ENCODE peak calls at places on chromosomes 12 and 14, in seven cellular contexts. Y is stomach; E is heart left ventricle; G is lower lobe of right lung; M is mucosa of descending colon; A is Peyer's patch; S is CD8-positive, alpha-beta memory T cell. V is an unnamed sample.
A peak's percentile ranks its signal among the peaks of the same experiment; 100 is the strongest.

GRCh38 chr12:108563804-108564151 is 1.4 kb downstream of the ISCU start:
- DNase-seq in G (no peak), M (no peak), A (no peak), E (no peak), S (no peak), Y (no peak), V (no peak)

GRCh38 chr12:104443008-104443407 is 13.7 kb upstream of the CHST11 start:
- DNase-seq in G (no peak), M (no peak), A (no peak), S (no peak), E (no peak), Y (no peak), V (no peak)

GRCh38 chr12:116547955-116548471 is 11.2 kb upstream of the MAP1LC3B2 start:
- DNase-seq in G (no peak), S (no peak), A (no peak), E (no peak), M (no peak), Y (no peak), V (peak; percentile 48)

GRCh38 chr14:76775159-76775694 is 14.0 kb downstream of the VASH1 start:
- DNase-seq in M (no peak), S (no peak), G (no peak), A (no peak), Y (no peak), E (no peak), V (no peak)

GRCh38 chr12:112175361-112176155 is 50.2 kb downstream of the TRAFD1 start:
- DNase-seq in E (no peak), A (no peak), Y (no peak), S (no peak), G (no peak), M (no peak), V (no peak)

GRCh38 chr12:1473418-1473817 is 121.0 kb downstream of the FBXL14 start:
- DNase-seq in Y (no peak), S (peak; percentile 12), A (no peak), E (peak; percentile 51), G (no peak), M (no peak), V (peak; percentile 21)

GRCh38 chr12:129727100-129727499 is 176.7 kb downstream of the TMEM132D start:
- DNase-seq in M (no peak), E (no peak), Y (no peak), S (no peak), A (no peak), G (no peak), V (no peak)

GRCh38 chr12:131428086-131428685 is 282.7 kb upstream of the SFSWAP start:
- DNase-seq in Y (peak; percentile 4), S (no peak), M (no peak), A (no peak), G (no peak), E (no peak), V (no peak)

GRCh38 chr14:100830681-100831080 is 4.8 kb downstream of the MEG3 start:
- DNase-seq in A (no peak), S (no peak), E (no peak), Y (no peak), G (no peak), M (no peak), V (no peak)

GRCh38 chr14:21026251-21026987 is 1.6 kb upstream of the NDRG2 start:
- DNase-seq in E (peak; percentile 39), A (no peak), M (no peak), Y (no peak), S (no peak), G (no peak), V (no peak)

GRCh38 chr12:110668480-110669192 is 20.3 kb downstream of the HVCN1 start:
- DNase-seq in S (no peak), A (no peak), M (no peak), E (no peak), Y (no peak), G (no peak), V (peak; percentile 46)

GRCh38 chr12:110670161-110670701 is 18.7 kb downstream of the HVCN1 start:
- DNase-seq in S (no peak), A (no peak), M (no peak), E (no peak), G (no peak), Y (no peak), V (peak; percentile 84)

GRCh38 chr12:110667671-110668070 is 21.2 kb downstream of the HVCN1 start:
- DNase-seq in Y (no peak), E (no peak), S (no peak), M (no peak), G (no peak), A (no peak), V (no peak)

GRCh38 chr12:110666892-110667291 is 22.0 kb downstream of the HVCN1 start:
- DNase-seq in G (no peak), S (no peak), E (no peak), A (no peak), Y (no peak), M (no peak), V (no peak)

GRCh38 chr12:110669193-110669502 is 19.8 kb downstream of the HVCN1 start:
- DNase-seq in E (no peak), S (no peak), G (no peak), M (no peak), Y (no peak), A (no peak), V (peak; percentile 74)
- H3K36me3 ChIP-seq in E (no peaks in the 10 kb centered on the region), S (no peaks in the 10 kb centered on the region), G (no peaks in the 10 kb centered on the region), M (no peaks in the 10 kb centered on the region), Y (peaks cover 38% of the 10 kb centered on the region), A (no peaks in the 10 kb centered on the region), V (peaks cover 9% of the 10 kb centered on the region)

GRCh38 chr14:39099748-39100147 is 3.3 kb downstream of the SEC23A start:
- DNase-seq in E (no peak), M (no peak), G (no peak), A (no peak), S (no peak), Y (no peak), V (no peak)

GRCh38 chr14:39091716-39092115 is 11.3 kb downstream of the SEC23A start:
- DNase-seq in Y (no peak), S (no peak), E (no peak), A (no peak), G (no peak), M (no peak), V (no peak)

GRCh38 chr14:39094515-39094914 is 8.5 kb downstream of the SEC23A start:
- DNase-seq in Y (no peak), A (no peak), E (no peak), S (no peak), G (no peak), M (no peak), V (no peak)

GRCh38 chr14:39102265-39102968 is 618 bp downstream of the SEC23A start:
- DNase-seq in M (peak; percentile 75), G (no peak), S (no peak), Y (peak; percentile 38), E (no peak), A (no peak), V (no peak)

DNA sequence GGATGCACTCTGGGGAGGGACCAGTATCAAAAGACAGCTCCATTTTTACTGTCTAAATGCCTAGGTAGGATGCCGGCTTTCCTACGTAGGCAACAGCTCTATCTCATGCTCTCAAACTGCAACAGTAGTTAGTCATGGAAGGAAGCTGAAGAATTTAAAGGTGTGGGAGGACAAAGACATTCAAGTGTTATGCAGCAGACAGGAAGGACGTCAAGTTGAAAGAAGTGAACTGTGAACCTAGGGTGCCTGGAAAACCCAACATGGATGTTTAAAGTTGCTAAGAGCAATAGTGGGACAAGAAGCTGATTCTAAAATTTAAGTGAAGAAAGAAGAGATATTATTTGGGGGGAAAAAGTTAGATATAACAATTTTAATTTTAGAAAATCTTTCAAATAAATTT is 5.9 kb downstream of the SEC23A start:
- DNase-seq in S (no peak), E (no peak), Y (no peak), G (no peak), A (no peak), M (no peak), V (no peak)
- H3K36me3 ChIP-seq in S (no peaks in the 10 kb centered on the region), E (peaks cover 38% of the 10 kb centered on the region), Y (peaks cover 39% of the 10 kb centered on the region), G (peaks cover 38% of the 10 kb centered on the region), A (no peaks in the 10 kb centered on the region), M (no peaks in the 10 kb centered on the region), V (no peaks in the 10 kb centered on the region)

GRCh38 chr14:34211732-34212131 is 250.3 kb downstream of the SPTSSA start:
- DNase-seq in A (no peak), S (no peak), M (no peak), Y (no peak), G (no peak), E (no peak), V (no peak)
- H3K36me3 ChIP-seq in A (no peaks in the 10 kb centered on the region), S (no peaks in the 10 kb centered on the region), M (no peaks in the 10 kb centered on the region), Y (no peaks in the 10 kb centered on the region), G (no peaks in the 10 kb centered on the region), E (no peaks in the 10 kb centered on the region), V (no peaks in the 10 kb centered on the region)

GRCh38 chr12:89636054-89636775 is 72.4 kb downstream of the ATP2B1 start:
- DNase-seq in S (no peak), M (no peak), E (no peak), G (no peak), A (no peak), Y (no peak), V (no peak)

GRCh38 chr12:89632778-89633177 is 75.9 kb downstream of the ATP2B1 start:
- DNase-seq in A (no peak), Y (no peak), M (no peak), G (no peak), S (no peak), E (no peak), V (no peak)

GRCh38 chr12:89636776-89637160 is 71.9 kb downstream of the ATP2B1 start:
- DNase-seq in Y (no peak), G (no peak), M (no peak), A (no peak), E (no peak), S (no peak), V (no peak)

GRCh38 chr12:89634508-89634907 is 74.1 kb downstream of the ATP2B1 start:
- DNase-seq in A (no peak), E (no peak), G (no peak), M (no peak), Y (no peak), S (no peak), V (no peak)
- H3K36me3 ChIP-seq in A (no peaks in the 10 kb centered on the region), E (peaks cover 34% of the 10 kb centered on the region), G (peaks cover 27% of the 10 kb centered on the region), M (no peaks in the 10 kb centered on the region), Y (peaks cover 15% of the 10 kb centered on the region), S (peaks cover 10% of the 10 kb centered on the region), V (no peaks in the 10 kb centered on the region)

GRCh38 chr14:105460616-105461015 is 14.0 kb upstream of the CRIP2 start:
- DNase-seq in A (no peak), G (no peak), Y (no peak), E (no peak), M (no peak), S (no peak), V (no peak)
- H3K36me3 ChIP-seq in A (no peaks in the 10 kb centered on the region), G (peaks cover 82% of the 10 kb centered on the region), Y (peaks cover 89% of the 10 kb centered on the region), E (peaks cover 70% of the 10 kb centered on the region), M (no peaks in the 10 kb centered on the region), S (no peaks in the 10 kb centered on the region), V (peaks cover 27% of the 10 kb centered on the region)

GRCh38 chr12:132659146-132659545 is 28.0 kb downstream of the POLE start:
- DNase-seq in G (no peak), S (no peak), A (peak; percentile 31), E (no peak), Y (no peak), M (no peak), V (no peak)
- H3K36me3 ChIP-seq in G (peaks cover 98% of the 10 kb centered on the region), S (peaks cover 27% of the 10 kb centered on the region), A (no peaks in the 10 kb centered on the region), E (peaks cover 100% of the 10 kb centered on the region), Y (peaks cover 100% of the 10 kb centered on the region), M (peaks cover 5% of the 10 kb centered on the region), V (peaks cover 47% of the 10 kb centered on the region)

DNA sequence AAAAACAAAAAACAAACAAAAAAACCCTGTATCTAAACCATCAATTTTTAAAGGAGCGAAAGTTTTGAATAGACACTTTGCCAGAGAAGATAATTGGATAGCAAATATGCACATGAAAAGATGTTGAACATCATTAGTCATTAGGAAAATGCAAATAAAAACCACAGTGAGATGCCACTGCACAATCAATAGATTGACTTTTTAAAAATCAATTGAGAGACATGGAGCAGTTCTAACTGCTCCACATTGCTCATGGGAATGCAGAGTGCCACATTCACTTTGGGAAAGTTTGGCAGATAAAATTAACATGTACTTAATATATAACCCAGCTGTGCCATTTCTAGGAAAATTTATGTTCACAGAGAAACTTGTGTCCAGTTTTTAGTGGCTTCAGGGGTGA is 12.7 kb downstream of the EIF2S1 start:
- DNase-seq in Y (no peak), E (no peak), S (no peak), G (no peak), M (no peak), A (no peak), V (no peak)
- H3K36me3 ChIP-seq in Y (peaks cover 99% of the 10 kb centered on the region), E (peaks cover 99% of the 10 kb centered on the region), S (peaks cover 59% of the 10 kb centered on the region), G (peaks cover 95% of the 10 kb centered on the region), M (peaks cover 10% of the 10 kb centered on the region), A (peaks cover 7% of the 10 kb centered on the region), V (peaks cover 12% of the 10 kb centered on the region)

V was measured in GM06990.